ENCODE peak calls at places on chromosome 21, in four cellular contexts. W is left ventricle myocardium inferior, R is A549, X is right lobe of liver. Y is an unnamed sample.

GRCh38 chr21:17921579-17922530 is 102.7 kb upstream of the C21orf91 start:
- DNase-seq in W (no peak), R (no peak), X (no peak), Y (peak; percentile 83)

GRCh38 chr21:35210093-35210492 is 161.0 kb upstream of the RUNX1 start:
- DNase-seq in W (no peak), R (no peak), X (no peak), Y (no peak)

GRCh38 chr21:34345892-34346291 is 17.9 kb upstream of the KCNE2 start:
- DNase-seq in W (no peak), R (no peak), X (no peak), Y (no peak)

GRCh38 chr21:37435120-37435519 is 68.5 kb downstream of the DYRK1A start:
- DNase-seq in W (peak; percentile 35), R (no peak), X (no peak), Y (no peak)

GRCh38 chr21:39078322-39079065 is 104.8 kb downstream of the PSMG1 start:
- DNase-seq in W (no peak), R (no peak), X (no peak), Y (no peak)

GRCh38 chr21:43717166-43717853 is 1.6 kb upstream of the PDXK start:
- DNase-seq in W (no peak), R (no peak), X (no peak), Y (no peak)

GRCh38 chr21:39676054-39676771 is 63.5 kb downstream of the B3GALT5 start:
- DNase-seq in W (peak; percentile 31), R (peak; percentile 25), X (no peak), Y (no peak)

GRCh38 chr21:25396135-25396711 is 211.1 kb downstream of the MRPL39 start:
- DNase-seq in W (no peak), R (no peak), X (no peak), Y (no peak)

GRCh38 chr21:26939532-26940181 is 27.2 kb downstream of the ADAMTS5 start:
- DNase-seq in W (peak; percentile 33), R (no peak), X (no peak), Y (no peak)

GRCh38 chr21:35843911-35844667 is 216.2 kb downstream of the SETD4 start:
- DNase-seq in W (no peak), R (no peak), X (no peak), Y (no peak)

GRCh38 chr21:38669186-38669585 is 136.5 kb upstream of the ETS2 start:
- DNase-seq in W (no peak), R (peak; percentile 10), X (no peak), Y (no peak)

GRCh38 chr21:41926807-41927171 is 27.0 kb downstream of the C2CD2 start:
- DNase-seq in W (no peak), R (no peak), X (no peak), Y (no peak)
- H3K4me1 ChIP-seq in W (peaks cover 69% of the 10 kb centered on the region), R (peaks cover 22% of the 10 kb centered on the region), X (no peaks in the 10 kb centered on the region), Y (peaks cover 32% of the 10 kb centered on the region)

GRCh38 chr21:20649231-20649630 is 349.0 kb upstream of the NCAM2 start:
- DNase-seq in W (no peak), R (no peak), X (no peak), Y (no peak)
- TF ChIP-seq CTCF in W (no peak), R (no peak), X (no peak), Y (no peak)

DNA sequence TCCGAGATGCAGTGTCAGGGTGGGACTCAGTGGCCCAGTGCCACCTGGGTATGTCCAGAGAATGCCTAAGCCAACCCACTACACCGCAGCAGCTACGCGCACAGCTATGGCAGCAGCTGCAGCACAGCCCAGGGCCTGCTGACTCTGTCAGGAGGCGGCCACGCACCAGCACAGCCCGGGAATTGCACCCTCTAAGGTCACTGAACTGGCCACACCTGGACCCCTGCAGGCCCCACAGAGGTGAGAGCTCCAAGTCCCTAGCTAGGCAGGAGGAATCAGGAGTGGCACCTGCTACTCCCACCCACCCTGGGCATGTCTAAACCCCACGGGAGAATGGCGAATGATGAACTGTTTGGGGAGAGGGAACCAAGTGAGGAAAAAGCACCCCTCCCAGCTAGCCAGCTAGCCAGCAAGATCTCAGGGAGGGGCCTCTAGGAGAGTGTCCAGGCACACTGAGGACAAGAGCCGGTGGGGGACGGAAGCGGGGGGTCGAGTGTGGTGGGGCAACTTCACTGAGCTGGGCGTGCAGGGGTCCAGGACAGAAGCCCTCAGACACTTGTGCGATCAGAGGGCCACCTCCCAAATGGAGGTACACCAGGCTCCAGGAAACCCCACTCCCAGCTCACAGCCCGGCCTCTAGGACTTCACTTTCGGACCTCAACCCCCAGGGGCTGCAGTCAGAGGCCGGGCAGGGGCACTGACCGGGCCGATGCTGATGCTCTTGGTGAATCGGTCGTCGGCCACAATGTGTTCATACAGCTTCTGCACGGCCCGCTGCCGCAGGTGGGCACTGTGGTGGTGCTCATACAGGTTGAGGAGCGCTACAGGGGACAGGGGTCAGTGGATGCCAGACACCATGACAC is 13.9 kb downstream of the LSS start:
- DNase-seq in W (no peak), R (no peak), X (no peak), Y (peak; percentile 68)
- H3K9me3 ChIP-seq in W (no peaks in the 10 kb centered on the region), R (no peaks in the 10 kb centered on the region), X (no peaks in the 10 kb centered on the region), Y (no peaks in the 10 kb centered on the region)

GRCh38 chr21:44910229-44911065 is 10.3 kb downstream of the ITGB2 start:
- DNase-seq in W (no peak), R (no peak), X (no peak), Y (no peak)
- H3K4me1 ChIP-seq in W (peaks cover 24% of the 10 kb centered on the region), R (peaks cover 35% of the 10 kb centered on the region), X (peaks cover 2% of the 10 kb centered on the region), Y (peaks cover 30% of the 10 kb centered on the region)

GRCh38 chr21:23016617-23017016 is 2018.4 kb downstream of the NCAM2 start:
- DNase-seq in W (no peak), R (no peak), X (no peak), Y (no peak)
- TF ChIP-seq CTCF in W (no peak), R (no peak), X (no peak), Y (peak; percentile 44)

DNA sequence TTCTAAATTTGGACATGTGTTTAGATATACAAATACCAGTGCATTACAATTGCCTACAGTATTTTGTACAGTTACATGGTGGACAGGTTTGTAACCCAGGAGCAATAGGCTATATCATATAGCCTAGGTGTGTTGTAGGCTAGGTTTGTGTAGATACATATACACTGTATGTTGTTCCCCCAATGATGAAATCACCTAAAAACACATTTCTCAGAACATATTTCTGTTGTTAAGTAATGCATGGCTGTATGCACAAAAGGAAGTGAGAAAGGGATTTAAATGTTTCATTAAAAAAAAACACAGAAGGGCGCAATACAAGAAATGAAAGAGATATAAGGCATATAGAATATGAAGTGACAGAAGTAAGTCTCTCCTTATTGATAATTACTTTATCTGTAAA is 32.0 kb downstream of the S100B start:
- DNase-seq in W (no peak), R (no peak), X (no peak), Y (no peak)
- H3K9me3 ChIP-seq in W (peaks cover 36% of the 10 kb centered on the region), R (no peaks in the 10 kb centered on the region), X (no peaks in the 10 kb centered on the region), Y (no peaks in the 10 kb centered on the region)

GRCh38 chr21:33057385-33057940 is 12.5 kb upstream of the OLIG1 start:
- DNase-seq in W (no peak), R (no peak), X (no peak), Y (no peak)

GRCh38 chr21:33059319-33059894 is 10.5 kb upstream of the OLIG1 start:
- DNase-seq in W (no peak), R (no peak), X (no peak), Y (no peak)

GRCh38 chr21:33061233-33061632 is 8.7 kb upstream of the OLIG1 start:
- DNase-seq in W (no peak), R (no peak), X (no peak), Y (no peak)

GRCh38 chr21:33053986-33054385 is 16.0 kb upstream of the OLIG1 start:
- DNase-seq in W (no peak), R (no peak), X (no peak), Y (no peak)

GRCh38 chr21:33058468-33059318 is 11.2 kb upstream of the OLIG1 start:
- DNase-seq in W (peak; percentile 68), R (no peak), X (peak; percentile 64), Y (no peak)
- H3K4me1 ChIP-seq in W (peaks cover 13% of the 10 kb centered on the region), R (no peaks in the 10 kb centered on the region), X (no peaks in the 10 kb centered on the region), Y (no peaks in the 10 kb centered on the region)